ENCODE peak calls at places on chromosomes 12 and 14, in four cellular contexts. I is lung, L is K562, D is aorta. M is an unnamed sample.

GRCh38 chr12:39105111-39105510 is 199.7 kb upstream of the CPNE8 start:
- DNase-seq in I (no peak), D (no peak), L (no peak), M (no peak)

GRCh38 chr12:89468017-89468416 is 56.6 kb downstream of the GALNT4 start:
- DNase-seq in D (no peak), L (no peak), I (no peak), M (no peak)

GRCh38 chr12:130573235-130573634 is 142.9 kb downstream of the RIMBP2 start:
- DNase-seq in I (no peak), L (no peak), D (no peak), M (no peak)

GRCh38 chr14:100104523-100105300 is 39.5 kb downstream of the EVL start:
- DNase-seq in D (no peak), I (no peak), L (no peak), M (no peak)

GRCh38 chr12:16019131-16019530 is 108.0 kb downstream of the DERA start:
- DNase-seq in L (no peak), D (no peak), I (no peak), M (no peak)

GRCh38 chr14:61188196-61188595 is 92.9 kb downstream of the TMEM30B start:
- DNase-seq in D (peak), I (no peak), L (no peak), M (no peak)

GRCh38 chr14:61080591-61081010 is 99.6 kb downstream of the SLC38A6 start:
- DNase-seq in D (no peak), I (no peak), L (no peak), M (no peak)

GRCh38 chr12:5503774-5504173 is 71.9 kb downstream of the NTF3 start:
- DNase-seq in I (no peak), D (no peak), L (no peak), M (no peak)

GRCh38 chr12:56084958-56085543 is 5.1 kb downstream of the ERBB3 start:
- DNase-seq in D (no peak), L (peak), I (no peak), M (no peak)

GRCh38 chr14:68211421-68211820 is 391.8 kb downstream of the RAD51B start:
- DNase-seq in I (no peak), D (no peak), L (no peak), M (no peak)

GRCh38 chr14:87131879-87132278 is 861.1 kb downstream of the GALC start:
- DNase-seq in L (no peak), D (no peak), I (no peak), M (peak)

GRCh38 chr14:64708148-64709004 is 4.2 kb downstream of the PLEKHG3 start:
- DNase-seq in L (no peak), D (peak), I (no peak), M (no peak)

GRCh38 chr14:96911499-96912130 is 114.4 kb downstream of the VRK1 start:
- DNase-seq in D (no peak), L (no peak), I (no peak), M (no peak)

GRCh38 chr14:69648480-69649414 is 37.4 kb downstream of the SUSD6 start:
- DNase-seq in I (no peak), D (no peak), L (no peak), M (no peak)

GRCh38 chr12:107749094-107749493 is 11.8 kb downstream of the PRDM4 start:
- DNase-seq in D (no peak), I (no peak), L (no peak), M (no peak)

GRCh38 chr14:74572829-74573360 is 39.1 kb downstream of the LTBP2 start:
- DNase-seq in I (no peak), L (no peak), D (peak), M (no peak)

GRCh38 chr12:116717466-116718457 is 20.1 kb downstream of the SPRING1 start:
- DNase-seq in I (no peak), L (no peak), D (peak), M (peak)

GRCh38 chr14:106518054-106518943 is 991.9 kb downstream of the TMEM121 start:
- DNase-seq in I (peak), L (peak), D (peak), M (no peak)

GRCh38 chr12:79765157-79765556 is 74.4 kb upstream of the PAWR start:
- DNase-seq in L (no peak), I (no peak), D (no peak), M (no peak)

GRCh38 chr14:61077437-61077836 is 96.4 kb downstream of the SLC38A6 start:
- DNase-seq in I (no peak), L (no peak), D (no peak), M (no peak)

GRCh38 chr14:36510078-36510799 is 9.8 kb downstream of the NKX2-1 start:
- DNase-seq in I (peak), D (no peak), L (no peak), M (no peak)

GRCh38 chr12:4032906-4033628 is 159.9 kb upstream of the PARP11 start:
- DNase-seq in I (no peak), L (no peak), D (no peak), M (no peak)

GRCh38 chr14:74601982-74602381 is 10.1 kb downstream of the LTBP2 start:
- DNase-seq in L (peak), I (no peak), D (no peak), M (no peak)

GRCh38 chr12:40010899-40011774 is 94.7 kb downstream of the SLC2A13 start:
- DNase-seq in L (peak), I (peak), D (no peak), M (no peak)

GRCh38 chr12:94416613-94417012 is 43.1 kb downstream of the CEP83 start:
- DNase-seq in D (no peak), L (no peak), I (no peak), M (no peak)

GRCh38 chr12:66941150-66941549 is 262.3 kb upstream of the GRIP1 start:
- DNase-seq in D (no peak), L (no peak), I (no peak), M (no peak)

GRCh38 chr12:61757831-61758505 is 502.2 kb upstream of the USP15 start:
- DNase-seq in L (no peak), I (no peak), D (no peak), M (no peak)

GRCh38 chr12:120500577-120500976 is 4.7 kb downstream of the DYNLL1 start:
- DNase-seq in D (no peak), I (no peak), L (no peak), M (no peak)

GRCh38 chr12:50961708-50962107 is 9.4 kb downstream of the HIGD1C start:
- DNase-seq in L (no peak), I (no peak), D (no peak), M (no peak)

GRCh38 chr12:73659802-73660201 is 877.8 kb upstream of the ATXN7L3B start:
- DNase-seq in L (no peak), D (no peak), I (no peak), M (no peak)

GRCh38 chr12:88416786-88417185 is 163.5 kb downstream of the KITLG start:
- DNase-seq in I (no peak), L (no peak), D (no peak), M (no peak)

GRCh38 chr12:118371354-118372282 is 1.1 kb downstream of the TAOK3 start:
- DNase-seq in D (peak), I (no peak), L (peak), M (no peak)

GRCh38 chr12:132788375-132789098 is 26.9 kb upstream of the ANKLE2 start:
- DNase-seq in L (peak), I (no peak), D (no peak), M (no peak)

GRCh38 chr12:54472494-54473262 is 724 bp downstream of the GTSF1 start:
- DNase-seq in L (peak), D (no peak), I (no peak), M (no peak)

DNA sequence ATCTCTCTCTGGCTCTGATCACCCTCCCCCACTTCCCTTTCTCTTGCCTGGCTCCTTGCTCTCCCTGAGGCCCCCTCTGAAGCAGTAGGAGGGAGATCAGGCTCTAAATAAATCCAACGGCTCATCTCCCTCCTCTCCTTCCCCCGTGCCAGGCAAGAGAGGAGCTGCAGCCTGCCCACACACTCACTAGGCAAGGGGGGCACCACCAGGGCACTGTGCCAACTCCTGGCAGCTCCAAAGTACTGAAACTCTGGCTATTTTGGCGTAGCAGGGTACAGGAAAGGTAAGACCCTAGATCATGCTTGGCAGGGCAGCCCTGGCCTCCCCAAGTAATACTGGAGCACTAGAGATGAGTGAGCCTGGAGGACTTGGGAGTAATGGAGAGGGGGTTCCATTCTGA is 2.1 kb downstream of the CACNB3 start:
- DNase-seq in L (no peak), I (no peak), D (no peak), M (no peak)
- H3K27ac ChIP-seq in L (no peak), I (no peak), D (no peak), M (no peak)

DNA sequence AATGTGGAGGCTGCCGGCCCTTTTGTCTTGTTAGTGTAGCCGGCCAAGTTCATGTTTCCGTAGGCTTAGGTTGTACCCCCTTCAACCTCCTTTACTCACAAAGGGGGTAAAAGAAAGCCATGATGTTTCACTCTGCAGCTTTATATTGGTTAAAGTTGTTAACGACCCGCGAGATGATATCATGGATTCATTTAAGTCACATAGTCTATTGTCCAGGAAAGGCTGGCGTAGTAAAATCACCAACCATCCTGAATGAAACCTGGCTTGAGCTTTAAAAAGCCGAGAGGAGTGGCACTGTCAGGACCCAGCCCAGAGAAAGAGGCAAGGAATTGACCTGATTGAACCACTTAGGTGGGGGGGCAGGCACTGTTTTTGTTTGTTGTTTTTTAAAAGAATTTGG is 1.3 kb downstream of the UNG start:
- DNase-seq in I (no peak), L (no peak), D (no peak), M (no peak)
- H3K27ac ChIP-seq in I (peak), L (no peak), D (no peak), M (peak)

GRCh38 chr12:123150804-123151678 is at the start of gene PITPNM2:
- DNase-seq in D (peak), L (peak), I (no peak), M (no peak)
- H3K27ac ChIP-seq in D (no peak), L (peak), I (peak), M (peak)

GRCh38 chr12:10031318-10031717 is 836 bp downstream of the CLEC9A start:
- DNase-seq in L (peak), D (no peak), I (no peak), M (no peak)
- H3K27ac ChIP-seq in L (no peak), D (no peak), I (no peak), M (no peak)

GRCh38 chr14:50812180-50812579 is 18.8 kb downstream of the NIN start:
- DNase-seq in L (no peak), I (no peak), D (no peak), M (no peak)
- H3K27ac ChIP-seq in L (no peak), I (no peak), D (no peak), M (no peak)

GRCh38 chr12:83122623-83122934 is 435.9 kb downstream of the TMTC2 start:
- DNase-seq in I (no peak), L (no peak), D (no peak), M (no peak)

GRCh38 chr12:83123039-83123438 is 436.3 kb downstream of the TMTC2 start:
- DNase-seq in D (no peak), L (no peak), I (no peak), M (no peak)

DNA sequence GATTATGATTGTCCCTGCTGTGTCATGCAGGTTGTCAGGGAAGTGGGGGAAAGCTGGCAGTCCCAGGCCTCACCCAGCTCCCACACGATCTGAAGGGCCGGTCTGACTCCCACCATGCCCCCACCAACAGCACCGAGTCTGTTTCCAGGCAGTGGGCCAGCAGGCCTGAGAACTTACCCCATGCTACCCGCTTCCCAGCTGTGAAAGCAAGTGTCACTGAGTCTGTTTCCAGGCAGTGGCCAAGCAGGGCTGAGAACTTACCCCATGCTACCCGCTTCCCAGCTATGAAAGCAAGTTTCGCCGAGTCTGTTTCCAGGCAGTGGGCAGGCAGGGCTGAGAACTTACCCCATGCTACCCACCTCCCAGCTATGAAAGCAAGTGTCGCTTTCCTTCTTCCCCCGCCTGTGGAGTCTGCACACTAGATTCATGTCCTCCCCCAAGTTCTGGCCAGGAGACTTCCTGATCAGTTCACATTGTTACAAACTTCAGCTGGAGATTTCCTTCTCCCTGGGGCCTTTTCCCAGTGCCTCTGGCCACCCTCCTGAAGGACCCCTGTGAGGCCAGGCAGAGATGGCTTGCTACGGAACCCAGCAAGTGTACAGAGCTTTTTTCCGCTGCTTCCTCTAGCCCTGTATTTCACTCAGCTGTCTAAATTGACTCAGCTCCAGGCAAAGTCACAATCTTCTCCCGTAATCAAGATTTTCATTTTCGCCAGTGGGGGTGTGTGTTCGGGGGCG is 435.3 kb downstream of the TMTC2 start:
- DNase-seq in L (no peak), I (no peak), D (no peak), M (peak)
- H3K27ac ChIP-seq in L (no peak), I (no peak), D (no peak), M (peak)

GRCh38 chr12:26205298-26205697 is 9.9 kb downstream of the SSPN start:
- DNase-seq in I (no peak), L (no peak), D (no peak), M (no peak)

GRCh38 chr12:26205946-26206345 is 10.6 kb downstream of the SSPN start:
- DNase-seq in L (no peak), I (no peak), D (no peak), M (no peak)

GRCh38 chr12:26203167-26203566 is 7.8 kb downstream of the SSPN start:
- DNase-seq in I (no peak), D (no peak), L (no peak), M (no peak)

DNA sequence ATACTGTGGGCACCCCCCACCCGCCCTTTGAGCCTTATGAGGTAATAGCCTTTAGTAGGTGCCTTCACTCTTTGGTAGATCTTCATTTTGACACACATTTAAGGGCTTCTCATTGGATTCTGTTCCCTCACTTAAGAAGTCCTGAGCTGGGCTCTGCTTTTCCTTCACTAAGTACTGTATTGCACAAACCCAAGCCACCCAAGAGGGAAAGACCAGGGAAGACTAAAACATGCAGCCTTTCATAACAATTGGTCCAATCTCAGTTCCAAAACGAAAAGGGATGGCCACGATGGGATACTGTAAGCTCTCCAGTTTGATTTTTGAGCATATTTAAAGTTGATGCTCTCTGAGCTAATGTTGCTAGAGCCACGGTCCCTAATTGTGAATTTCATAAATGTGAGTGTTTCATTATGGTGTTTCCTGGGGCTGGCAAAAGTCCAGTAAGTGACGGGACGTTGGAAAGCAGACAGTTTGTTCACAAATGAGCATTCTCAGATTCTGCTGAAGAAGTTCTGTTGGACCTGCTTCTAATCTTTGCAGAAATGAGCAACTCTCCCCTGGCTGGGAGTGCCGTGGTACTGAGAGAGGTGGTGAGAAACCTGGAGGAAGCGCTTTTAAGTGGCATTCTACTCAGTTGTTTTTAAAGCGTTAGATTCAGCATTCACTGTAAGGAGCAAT is 9.4 kb downstream of the SSPN start:
- DNase-seq in L (no peak), I (no peak), D (no peak), M (no peak)
- H3K27ac ChIP-seq in L (no peak), I (no peak), D (no peak), M (peak)

DNA sequence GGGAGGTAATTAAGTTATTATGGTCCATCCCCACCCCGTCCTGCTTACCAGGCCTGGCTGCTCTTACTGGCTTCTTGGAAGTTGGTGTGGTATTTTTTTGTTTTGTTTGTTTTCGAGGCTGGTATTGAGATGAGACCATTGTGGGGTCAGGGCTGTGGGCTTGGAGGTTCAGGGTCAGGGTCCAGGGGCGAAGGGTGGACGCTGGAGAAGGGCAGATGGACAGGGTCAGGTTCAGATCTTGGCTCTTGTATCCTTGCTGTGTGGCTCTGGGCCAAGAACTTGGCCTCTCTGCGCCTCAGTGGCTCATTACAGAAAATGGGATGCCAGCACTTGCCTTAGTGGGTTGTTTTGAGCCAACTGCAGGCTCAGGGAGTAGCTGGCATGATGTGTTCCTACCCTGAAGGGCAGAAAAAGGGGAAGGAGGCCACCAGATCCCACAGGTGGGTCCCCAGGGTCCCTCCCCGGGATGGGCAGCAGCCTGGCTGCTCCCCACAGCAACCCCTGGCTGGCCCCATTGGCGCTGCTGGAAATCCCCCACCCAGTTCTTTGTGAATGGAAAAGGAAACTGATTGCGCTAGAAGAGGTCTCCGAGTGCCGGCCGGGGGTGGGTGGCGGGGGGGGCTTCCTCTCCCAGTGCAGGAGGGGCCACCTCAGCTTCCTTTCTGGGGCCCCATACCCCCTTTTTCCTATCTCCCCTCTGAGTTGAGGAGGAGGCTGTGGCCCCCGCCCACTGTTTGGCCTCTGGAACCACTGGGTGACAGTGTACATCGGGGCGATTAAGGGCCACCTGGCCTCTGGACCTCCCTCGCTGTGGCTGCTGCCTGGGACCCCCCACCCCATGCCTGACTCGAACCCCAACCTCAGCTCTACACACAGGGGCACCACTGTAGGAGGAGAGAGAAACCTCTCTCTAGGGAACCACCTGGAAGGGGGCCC is 25.0 kb downstream of the SH2B3 start:
- DNase-seq in L (no peak), I (no peak), D (no peak), M (no peak)
- H3K27ac ChIP-seq in L (no peak), I (peak), D (no peak), M (no peak)

DNA sequence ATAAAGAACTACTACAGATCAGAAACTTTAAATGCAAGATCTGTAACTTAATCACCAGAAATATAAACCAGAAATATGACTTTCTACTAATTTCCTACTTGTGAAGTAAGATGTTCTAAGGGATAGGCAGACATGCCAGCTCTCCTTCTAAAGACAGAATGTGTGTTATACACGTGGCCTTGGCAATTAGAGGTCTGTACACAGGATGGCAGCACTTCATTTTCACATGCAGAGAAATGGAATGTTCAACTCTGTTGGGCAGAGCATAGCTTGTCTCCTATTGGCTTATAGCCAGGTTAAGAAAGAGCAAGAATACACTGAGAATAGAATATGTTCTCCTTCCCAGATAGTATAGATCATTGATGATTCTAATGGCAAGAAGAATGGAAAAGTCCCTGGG is 403.8 kb downstream of the DAD1 start:
- DNase-seq in D (no peak), L (no peak), I (no peak), M (no peak)
- H3K27ac ChIP-seq in D (no peak), L (no peak), I (no peak), M (no peak)